ENCODE peak calls at places on chromosomes 11 and 22, in eight cellular contexts. One of them, this sample, is unnamed.

GRCh38 chr22:28435271-28435825 is 244.3 kb downstream of the TTC28 start:
- DNase-seq in body of pancreas: peak
- DNase-seq in NCI-H774: no peak
- DNase-seq in GM19239: no peak
- DNase-seq in NCI-H460: no peak
- DNase-seq in activated T-helper 1 cell treated with Interleukin-2 at 50 U/mL for 16 hours: no peak
- DNase-seq in naive thymus-derived CD8-positive, alpha-beta T cell: no peak
- DNase-seq in effector memory CD8-positive, alpha-beta T cell: no peak
- DNase-seq in this sample: no peak

GRCh38 chr11:64713781-64714363 is 9.1 kb downstream of the NRXN2 start:
- DNase-seq in activated T-helper 1 cell treated with Interleukin-2 at 50 U/mL for 16 hours: no peak
- DNase-seq in effector memory CD8-positive, alpha-beta T cell: no peak
- DNase-seq in GM19239: no peak
- DNase-seq in NCI-H460: no peak
- DNase-seq in NCI-H774: no peak
- DNase-seq in naive thymus-derived CD8-positive, alpha-beta T cell: no peak
- DNase-seq in body of pancreas: no peak
- DNase-seq in this sample: no peak

GRCh38 chr11:68003846-68004550 is at the start of gene UNC93B1:
- DNase-seq in body of pancreas: peak
- DNase-seq in NCI-H460: peak
- DNase-seq in NCI-H774: peak
- DNase-seq in effector memory CD8-positive, alpha-beta T cell: peak
- DNase-seq in GM19239: peak
- DNase-seq in activated T-helper 1 cell treated with Interleukin-2 at 50 U/mL for 16 hours: peak
- DNase-seq in naive thymus-derived CD8-positive, alpha-beta T cell: peak
- DNase-seq in this sample: peak

GRCh38 chr11:27860811-27861210 is 160.6 kb upstream of the BDNF start:
- DNase-seq in NCI-H774: no peak
- DNase-seq in naive thymus-derived CD8-positive, alpha-beta T cell: no peak
- DNase-seq in effector memory CD8-positive, alpha-beta T cell: no peak
- DNase-seq in body of pancreas: no peak
- DNase-seq in GM19239: no peak
- DNase-seq in activated T-helper 1 cell treated with Interleukin-2 at 50 U/mL for 16 hours: no peak
- DNase-seq in NCI-H460: no peak
- DNase-seq in this sample: no peak

GRCh38 chr11:134199531-134199930 is 24.2 kb downstream of the NCAPD3 start:
- DNase-seq in NCI-H774: no peak
- DNase-seq in body of pancreas: no peak
- DNase-seq in effector memory CD8-positive, alpha-beta T cell: no peak
- DNase-seq in NCI-H460: no peak
- DNase-seq in GM19239: no peak
- DNase-seq in naive thymus-derived CD8-positive, alpha-beta T cell: no peak
- DNase-seq in activated T-helper 1 cell treated with Interleukin-2 at 50 U/mL for 16 hours: no peak
- DNase-seq in this sample: no peak

GRCh38 chr22:50674127-50674493 is 1.5 kb downstream of the SHANK3 start:
- DNase-seq in NCI-H460: no peak
- DNase-seq in effector memory CD8-positive, alpha-beta T cell: no peak
- DNase-seq in naive thymus-derived CD8-positive, alpha-beta T cell: no peak
- DNase-seq in NCI-H774: no peak
- DNase-seq in body of pancreas: no peak
- DNase-seq in GM19239: no peak
- DNase-seq in activated T-helper 1 cell treated with Interleukin-2 at 50 U/mL for 16 hours: no peak
- DNase-seq in this sample: no peak

GRCh38 chr11:98398508-98398907 is 622.2 kb upstream of the CNTN5 start:
- DNase-seq in NCI-H460: no peak
- DNase-seq in activated T-helper 1 cell treated with Interleukin-2 at 50 U/mL for 16 hours: no peak
- DNase-seq in GM19239: no peak
- DNase-seq in effector memory CD8-positive, alpha-beta T cell: no peak
- DNase-seq in naive thymus-derived CD8-positive, alpha-beta T cell: no peak
- DNase-seq in NCI-H774: no peak
- DNase-seq in body of pancreas: no peak
- DNase-seq in this sample: no peak

GRCh38 chr11:106159846-106160245 is 82.4 kb downstream of the AASDHPPT start:
- DNase-seq in GM19239: no peak
- DNase-seq in NCI-H460: no peak
- DNase-seq in activated T-helper 1 cell treated with Interleukin-2 at 50 U/mL for 16 hours: no peak
- DNase-seq in effector memory CD8-positive, alpha-beta T cell: no peak
- DNase-seq in body of pancreas: no peak
- DNase-seq in naive thymus-derived CD8-positive, alpha-beta T cell: no peak
- DNase-seq in NCI-H774: no peak
- DNase-seq in this sample: no peak

GRCh38 chr11:67662806-67663514 is 11.5 kb downstream of the ALDH3B2 start:
- DNase-seq in naive thymus-derived CD8-positive, alpha-beta T cell: no peak
- DNase-seq in effector memory CD8-positive, alpha-beta T cell: no peak
- DNase-seq in NCI-H774: no peak
- DNase-seq in NCI-H460: no peak
- DNase-seq in GM19239: no peak
- DNase-seq in body of pancreas: no peak
- DNase-seq in activated T-helper 1 cell treated with Interleukin-2 at 50 U/mL for 16 hours: no peak
- DNase-seq in this sample: no peak

GRCh38 chr11:24239930-24240329 is 256.9 kb upstream of the LUZP2 start:
- DNase-seq in GM19239: no peak
- DNase-seq in NCI-H460: no peak
- DNase-seq in activated T-helper 1 cell treated with Interleukin-2 at 50 U/mL for 16 hours: no peak
- DNase-seq in effector memory CD8-positive, alpha-beta T cell: no peak
- DNase-seq in NCI-H774: no peak
- DNase-seq in naive thymus-derived CD8-positive, alpha-beta T cell: no peak
- DNase-seq in body of pancreas: no peak
- DNase-seq in this sample: no peak

GRCh38 chr11:96376796-96377195 is 12.9 kb downstream of the CCDC82 start:
- DNase-seq in effector memory CD8-positive, alpha-beta T cell: no peak
- DNase-seq in naive thymus-derived CD8-positive, alpha-beta T cell: no peak
- DNase-seq in body of pancreas: no peak
- DNase-seq in activated T-helper 1 cell treated with Interleukin-2 at 50 U/mL for 16 hours: no peak
- DNase-seq in NCI-H774: no peak
- DNase-seq in NCI-H460: no peak
- DNase-seq in GM19239: no peak
- DNase-seq in this sample: no peak

GRCh38 chr11:45110562-45110961 is 35.9 kb upstream of the PRDM11 start:
- DNase-seq in effector memory CD8-positive, alpha-beta T cell: peak
- DNase-seq in body of pancreas: peak
- DNase-seq in NCI-H774: peak
- DNase-seq in naive thymus-derived CD8-positive, alpha-beta T cell: peak
- DNase-seq in GM19239: peak
- DNase-seq in activated T-helper 1 cell treated with Interleukin-2 at 50 U/mL for 16 hours: no peak
- DNase-seq in NCI-H460: peak
- DNase-seq in this sample: peak

GRCh38 chr11:60485987-60486386 is 6.6 kb upstream of the MS4A12 start:
- DNase-seq in NCI-H460: peak
- DNase-seq in activated T-helper 1 cell treated with Interleukin-2 at 50 U/mL for 16 hours: no peak
- DNase-seq in body of pancreas: peak
- DNase-seq in GM19239: peak
- DNase-seq in naive thymus-derived CD8-positive, alpha-beta T cell: no peak
- DNase-seq in NCI-H774: no peak
- DNase-seq in effector memory CD8-positive, alpha-beta T cell: peak
- DNase-seq in this sample: peak

GRCh38 chr11:107857550-107858216 is 904 bp downstream of the SLC35F2 start:
- DNase-seq in body of pancreas: no peak
- DNase-seq in NCI-H774: no peak
- DNase-seq in effector memory CD8-positive, alpha-beta T cell: no peak
- DNase-seq in GM19239: no peak
- DNase-seq in NCI-H460: peak
- DNase-seq in naive thymus-derived CD8-positive, alpha-beta T cell: no peak
- DNase-seq in activated T-helper 1 cell treated with Interleukin-2 at 50 U/mL for 16 hours: no peak
- DNase-seq in this sample: peak

GRCh38 chr11:129846508-129847335 is 31.1 kb downstream of the TMEM45B start:
- DNase-seq in naive thymus-derived CD8-positive, alpha-beta T cell: no peak
- DNase-seq in effector memory CD8-positive, alpha-beta T cell: no peak
- DNase-seq in GM19239: no peak
- DNase-seq in NCI-H460: no peak
- DNase-seq in activated T-helper 1 cell treated with Interleukin-2 at 50 U/mL for 16 hours: no peak
- DNase-seq in NCI-H774: peak
- DNase-seq in body of pancreas: no peak
- DNase-seq in this sample: peak

GRCh38 chr11:19929655-19930054 is 217.0 kb downstream of the NAV2 start:
- DNase-seq in body of pancreas: no peak
- DNase-seq in effector memory CD8-positive, alpha-beta T cell: no peak
- DNase-seq in GM19239: no peak
- DNase-seq in activated T-helper 1 cell treated with Interleukin-2 at 50 U/mL for 16 hours: no peak
- DNase-seq in NCI-H460: no peak
- DNase-seq in naive thymus-derived CD8-positive, alpha-beta T cell: no peak
- DNase-seq in NCI-H774: no peak
- DNase-seq in this sample: no peak

GRCh38 chr22:29302402-29302680 is 4.1 kb upstream of the GAS2L1 start:
- DNase-seq in NCI-H460: no peak
- DNase-seq in effector memory CD8-positive, alpha-beta T cell: no peak
- DNase-seq in body of pancreas: no peak
- DNase-seq in NCI-H774: no peak
- DNase-seq in activated T-helper 1 cell treated with Interleukin-2 at 50 U/mL for 16 hours: no peak
- DNase-seq in naive thymus-derived CD8-positive, alpha-beta T cell: no peak
- DNase-seq in GM19239: no peak
- DNase-seq in this sample: no peak

GRCh38 chr11:19498986-19499669 is 213.5 kb upstream of the NAV2 start:
- DNase-seq in activated T-helper 1 cell treated with Interleukin-2 at 50 U/mL for 16 hours: no peak
- DNase-seq in body of pancreas: no peak
- DNase-seq in NCI-H774: peak
- DNase-seq in effector memory CD8-positive, alpha-beta T cell: no peak
- DNase-seq in GM19239: no peak
- DNase-seq in naive thymus-derived CD8-positive, alpha-beta T cell: no peak
- DNase-seq in NCI-H460: no peak
- DNase-seq in this sample: no peak

GRCh38 chr11:77468527-77468926 is 5.4 kb downstream of the PAK1 start:
- DNase-seq in effector memory CD8-positive, alpha-beta T cell: no peak
- DNase-seq in NCI-H460: no peak
- DNase-seq in naive thymus-derived CD8-positive, alpha-beta T cell: no peak
- DNase-seq in body of pancreas: no peak
- DNase-seq in NCI-H774: no peak
- DNase-seq in activated T-helper 1 cell treated with Interleukin-2 at 50 U/mL for 16 hours: no peak
- DNase-seq in GM19239: no peak
- DNase-seq in this sample: no peak

GRCh38 chr22:37533995-37534394 is 14.8 kb upstream of the CARD10 start:
- DNase-seq in NCI-H460: peak
- DNase-seq in effector memory CD8-positive, alpha-beta T cell: no peak
- DNase-seq in NCI-H774: peak
- DNase-seq in naive thymus-derived CD8-positive, alpha-beta T cell: no peak
- DNase-seq in GM19239: no peak
- DNase-seq in body of pancreas: no peak
- DNase-seq in activated T-helper 1 cell treated with Interleukin-2 at 50 U/mL for 16 hours: no peak
- DNase-seq in this sample: peak

GRCh38 chr22:45608763-45609180 is 62.9 kb upstream of the ATXN10 start:
- DNase-seq in GM19239: no peak
- DNase-seq in activated T-helper 1 cell treated with Interleukin-2 at 50 U/mL for 16 hours: no peak
- DNase-seq in effector memory CD8-positive, alpha-beta T cell: peak
- DNase-seq in NCI-H460: no peak
- DNase-seq in body of pancreas: no peak
- DNase-seq in NCI-H774: no peak
- DNase-seq in naive thymus-derived CD8-positive, alpha-beta T cell: no peak
- DNase-seq in this sample: no peak

GRCh38 chr11:32573228-32573627 is 10.4 kb upstream of the EIF3M start:
- DNase-seq in activated T-helper 1 cell treated with Interleukin-2 at 50 U/mL for 16 hours: no peak
- DNase-seq in naive thymus-derived CD8-positive, alpha-beta T cell: no peak
- DNase-seq in effector memory CD8-positive, alpha-beta T cell: no peak
- DNase-seq in NCI-H774: no peak
- DNase-seq in GM19239: no peak
- DNase-seq in NCI-H460: no peak
- DNase-seq in body of pancreas: no peak
- DNase-seq in this sample: no peak

GRCh38 chr11:125072961-125073590 is 10.0 kb downstream of the SLC37A2 start:
- DNase-seq in GM19239: no peak
- DNase-seq in NCI-H774: no peak
- DNase-seq in activated T-helper 1 cell treated with Interleukin-2 at 50 U/mL for 16 hours: no peak
- DNase-seq in body of pancreas: no peak
- DNase-seq in naive thymus-derived CD8-positive, alpha-beta T cell: no peak
- DNase-seq in effector memory CD8-positive, alpha-beta T cell: no peak
- DNase-seq in NCI-H460: no peak
- DNase-seq in this sample: no peak

GRCh38 chr11:70082829-70083228 is 4.7 kb downstream of the ANO1 start:
- DNase-seq in NCI-H460: no peak
- DNase-seq in GM19239: no peak
- DNase-seq in activated T-helper 1 cell treated with Interleukin-2 at 50 U/mL for 16 hours: no peak
- DNase-seq in body of pancreas: no peak
- DNase-seq in naive thymus-derived CD8-positive, alpha-beta T cell: no peak
- DNase-seq in NCI-H774: no peak
- DNase-seq in effector memory CD8-positive, alpha-beta T cell: no peak
- DNase-seq in this sample: no peak

GRCh38 chr22:22693531-22693884 is 49.1 kb downstream of the GGTLC2 start:
- DNase-seq in activated T-helper 1 cell treated with Interleukin-2 at 50 U/mL for 16 hours: no peak
- DNase-seq in NCI-H460: no peak
- DNase-seq in effector memory CD8-positive, alpha-beta T cell: no peak
- DNase-seq in NCI-H774: no peak
- DNase-seq in naive thymus-derived CD8-positive, alpha-beta T cell: no peak
- DNase-seq in body of pancreas: no peak
- DNase-seq in GM19239: no peak
- DNase-seq in this sample: no peak

GRCh38 chr22:37229805-37230672 is 14.0 kb downstream of the RAC2 start:
- DNase-seq in naive thymus-derived CD8-positive, alpha-beta T cell: peak
- DNase-seq in body of pancreas: no peak
- DNase-seq in GM19239: peak
- DNase-seq in NCI-H460: peak
- DNase-seq in activated T-helper 1 cell treated with Interleukin-2 at 50 U/mL for 16 hours: peak
- DNase-seq in NCI-H774: no peak
- DNase-seq in effector memory CD8-positive, alpha-beta T cell: peak
- DNase-seq in this sample: no peak

GRCh38 chr11:66691311-66691980 is 13.8 kb upstream of the RBM4B start:
- DNase-seq in naive thymus-derived CD8-positive, alpha-beta T cell: no peak
- DNase-seq in body of pancreas: no peak
- DNase-seq in activated T-helper 1 cell treated with Interleukin-2 at 50 U/mL for 16 hours: no peak
- DNase-seq in GM19239: no peak
- DNase-seq in effector memory CD8-positive, alpha-beta T cell: no peak
- DNase-seq in NCI-H774: no peak
- DNase-seq in NCI-H460: no peak
- DNase-seq in this sample: no peak

GRCh38 chr22:43542681-43543521 is 131.1 kb downstream of the MPPED1 start:
- DNase-seq in effector memory CD8-positive, alpha-beta T cell: no peak
- DNase-seq in naive thymus-derived CD8-positive, alpha-beta T cell: no peak
- DNase-seq in NCI-H774: no peak
- DNase-seq in GM19239: no peak
- DNase-seq in NCI-H460: no peak
- DNase-seq in body of pancreas: no peak
- DNase-seq in activated T-helper 1 cell treated with Interleukin-2 at 50 U/mL for 16 hours: no peak
- DNase-seq in this sample: no peak

GRCh38 chr22:46592390-46592872 is 27.8 kb upstream of the GRAMD4 start:
- DNase-seq in effector memory CD8-positive, alpha-beta T cell: peak
- DNase-seq in NCI-H460: no peak
- DNase-seq in GM19239: peak
- DNase-seq in naive thymus-derived CD8-positive, alpha-beta T cell: peak
- DNase-seq in NCI-H774: no peak
- DNase-seq in body of pancreas: no peak
- DNase-seq in activated T-helper 1 cell treated with Interleukin-2 at 50 U/mL for 16 hours: no peak
- DNase-seq in this sample: no peak

GRCh38 chr11:126725043-126725442 is 275.5 kb downstream of the KIRREL3 start:
- DNase-seq in NCI-H774: no peak
- DNase-seq in NCI-H460: no peak
- DNase-seq in naive thymus-derived CD8-positive, alpha-beta T cell: no peak
- DNase-seq in body of pancreas: no peak
- DNase-seq in GM19239: no peak
- DNase-seq in effector memory CD8-positive, alpha-beta T cell: no peak
- DNase-seq in activated T-helper 1 cell treated with Interleukin-2 at 50 U/mL for 16 hours: no peak
- DNase-seq in this sample: no peak

GRCh38 chr11:65719887-65720236 is 736 bp downstream of the RNASEH2C start:
- DNase-seq in GM19239: no peak
- DNase-seq in body of pancreas: no peak
- DNase-seq in naive thymus-derived CD8-positive, alpha-beta T cell: no peak
- DNase-seq in NCI-H774: no peak
- DNase-seq in activated T-helper 1 cell treated with Interleukin-2 at 50 U/mL for 16 hours: no peak
- DNase-seq in NCI-H460: no peak
- DNase-seq in effector memory CD8-positive, alpha-beta T cell: no peak
- DNase-seq in this sample: no peak

GRCh38 chr11:26027887-26028286 is 304.0 kb upstream of the ANO3 start:
- DNase-seq in naive thymus-derived CD8-positive, alpha-beta T cell: no peak
- DNase-seq in NCI-H460: no peak
- DNase-seq in effector memory CD8-positive, alpha-beta T cell: no peak
- DNase-seq in GM19239: no peak
- DNase-seq in NCI-H774: no peak
- DNase-seq in activated T-helper 1 cell treated with Interleukin-2 at 50 U/mL for 16 hours: no peak
- DNase-seq in body of pancreas: no peak
- DNase-seq in this sample: no peak

GRCh38 chr11:129252621-129253020 is 60.5 kb upstream of the ARHGAP32 start:
- DNase-seq in body of pancreas: no peak
- DNase-seq in effector memory CD8-positive, alpha-beta T cell: no peak
- DNase-seq in NCI-H774: no peak
- DNase-seq in activated T-helper 1 cell treated with Interleukin-2 at 50 U/mL for 16 hours: no peak
- DNase-seq in NCI-H460: no peak
- DNase-seq in naive thymus-derived CD8-positive, alpha-beta T cell: no peak
- DNase-seq in GM19239: no peak
- DNase-seq in this sample: no peak

GRCh38 chr22:36288571-36289405 is 35.9 kb downstream of the APOL1 start:
- DNase-seq in GM19239: no peak
- DNase-seq in NCI-H460: no peak
- DNase-seq in body of pancreas: no peak
- DNase-seq in naive thymus-derived CD8-positive, alpha-beta T cell: no peak
- DNase-seq in activated T-helper 1 cell treated with Interleukin-2 at 50 U/mL for 16 hours: no peak
- DNase-seq in NCI-H774: no peak
- DNase-seq in effector memory CD8-positive, alpha-beta T cell: no peak
- DNase-seq in this sample: no peak

This sample was measured in NCI-H510A treated with DMSO at 0.1 percent for 48 hours.